ENCODE peak calls at places on chromosomes 12 and 14, in eight cellular contexts. P is T-helper 1 cell; G is non-pigmented ciliary epithelial cell; Q is stimulated activated CD8-positive, alpha-beta memory T cell treated with anti-CD3 and anti-CD28 coated beads, Interleukin-7, amount 100 ng/mL, for 1 hour; A is fibroblast of the conjunctiva; U is head of caudate nucleus; Y is fibroblast of lung; E is stimulated activated naive CD8-positive, alpha-beta T cell treated with anti-CD3 and anti-CD28 coated beads, Interleukin-15, Interleukin-2, amounts not matched to agents 100 U/mL and 50 U/mL, for 24 hours. C is an unnamed sample.

GRCh38 chr12:51521554-51522276 is 69.3 kb upstream of the SCN8A start:
- DNase-seq in U (no peak), A (no peak), Y (peak), G (no peak), P (no peak), Q (no peak), E (no peak), C (no peak)

GRCh38 chr12:121494093-121494787 is 86.6 kb downstream of the KDM2B start:
- DNase-seq in E (peak), P (peak), G (no peak), A (peak), Y (peak), U (peak), Q (peak), C (peak)

GRCh38 chr12:50677858-50678257 is 86.0 kb upstream of the ATF1 start:
- DNase-seq in Q (no peak), E (no peak), Y (peak), P (no peak), G (no peak), U (no peak), A (peak), C (no peak)

GRCh38 chr14:80223696-80224465 is 12.6 kb upstream of the DIO2 start:
- DNase-seq in P (no peak), Y (no peak), A (no peak), G (no peak), U (no peak), E (no peak), Q (no peak), C (no peak)

GRCh38 chr12:124637586-124637985 is 70.2 kb upstream of the NCOR2 start:
- DNase-seq in A (no peak), G (no peak), E (no peak), Y (no peak), U (no peak), P (no peak), Q (no peak), C (no peak)

GRCh38 chr12:28089363-28089762 is 100.9 kb upstream of the CCDC91 start:
- DNase-seq in G (no peak), A (no peak), P (no peak), U (no peak), Y (peak), E (no peak), Q (no peak), C (no peak)

GRCh38 chr12:52022841-52023181 is 16.1 kb downstream of the TAMALIN start:
- DNase-seq in U (no peak), A (no peak), P (no peak), Q (no peak), G (no peak), E (no peak), Y (no peak), C (no peak)

GRCh38 chr12:11085419-11085818 is 6.7 kb downstream of the TAS2R43 start:
- DNase-seq in Q (no peak), P (no peak), G (no peak), U (no peak), E (peak), Y (no peak), A (no peak), C (no peak)

GRCh38 chr12:56188116-56188785 is 1.0 kb downstream of the SMARCC2 start:
- DNase-seq in Q (no peak), G (no peak), Y (no peak), P (no peak), E (no peak), U (no peak), A (no peak), C (no peak)

GRCh38 chr14:20662968-20663731 is 21.2 kb upstream of the RNASE4 start:
- DNase-seq in E (peak), G (peak), Y (peak), U (no peak), P (peak), A (peak), Q (peak), C (peak)

GRCh38 chr12:1204581-1205121 is 213.6 kb downstream of the ERC1 start:
- DNase-seq in P (no peak), Q (no peak), U (no peak), A (no peak), Y (peak), E (no peak), G (no peak), C (no peak)

GRCh38 chr14:24798911-24799310 is 164.9 kb upstream of the GZMB start:
- DNase-seq in P (no peak), G (no peak), Y (no peak), Q (no peak), A (no peak), U (no peak), E (no peak), C (no peak)

GRCh38 chr12:24560867-24561266 is 388.0 kb downstream of the BCAT1 start:
- DNase-seq in A (no peak), G (no peak), Y (peak), E (no peak), Q (no peak), U (no peak), P (no peak), C (no peak)

GRCh38 chr14:21185506-21185905 is 29.6 kb upstream of the OR5AU1 start:
- DNase-seq in Q (no peak), G (no peak), A (no peak), P (no peak), U (no peak), Y (no peak), E (no peak), C (no peak)

GRCh38 chr14:41051801-41052200 is 554.9 kb upstream of the LRFN5 start:
- DNase-seq in A (no peak), U (no peak), Y (no peak), G (no peak), P (no peak), Q (no peak), E (no peak), C (no peak)

GRCh38 chr12:3304436-3305135 is 186.4 kb upstream of the PRMT8 start:
- DNase-seq in E (no peak), Q (no peak), A (no peak), U (peak), P (no peak), G (peak), Y (peak), C (no peak)

GRCh38 chr14:100307215-100308111 is 1.2 kb upstream of the SLC25A29 start:
- DNase-seq in U (no peak), Y (no peak), P (no peak), Q (no peak), G (no peak), A (no peak), E (no peak), C (no peak)

GRCh38 chr14:104957146-104958113 is 20.7 kb downstream of the AHNAK2 start:
- DNase-seq in A (no peak), Y (peak), E (no peak), G (no peak), Q (no peak), P (no peak), U (no peak), C (no peak)

GRCh38 chr14:33791971-33792370 is 158.9 kb downstream of the EGLN3 start:
- DNase-seq in Y (no peak), P (no peak), E (no peak), U (no peak), A (no peak), G (no peak), Q (no peak), C (no peak)

GRCh38 chr12:29242921-29243431 is 93.9 kb downstream of the FAR2 start:
- DNase-seq in U (no peak), E (no peak), P (no peak), Y (no peak), A (no peak), Q (no peak), G (no peak), C (no peak)

GRCh38 chr12:52193991-52194390 is 2.2 kb upstream of the KRT80 start:
- DNase-seq in A (no peak), E (no peak), Y (no peak), P (no peak), Q (no peak), U (no peak), G (no peak), C (no peak)

GRCh38 chr12:93785262-93786010 is 108.3 kb downstream of the CRADD start:
- DNase-seq in U (no peak), Q (no peak), A (peak), Y (peak), P (no peak), G (peak), E (peak), C (peak)

GRCh38 chr12:117100251-117100650 is 1.0 kb upstream of the TESC start:
- DNase-seq in P (no peak), A (no peak), Q (no peak), E (no peak), Y (peak), U (no peak), G (no peak), C (no peak)

GRCh38 chr12:12724421-12725085 is 7.4 kb downstream of the CDKN1B start:
- DNase-seq in U (no peak), A (no peak), Q (no peak), E (no peak), Y (no peak), P (no peak), G (no peak), C (no peak)

GRCh38 chr14:58633831-58634230 is 3.9 kb upstream of the DACT1 start:
- DNase-seq in U (no peak), Y (no peak), G (no peak), Q (no peak), A (no peak), E (no peak), P (no peak), C (no peak)

GRCh38 chr14:86015916-86016315 is 486.0 kb downstream of the FLRT2 start:
- DNase-seq in Y (peak), Q (no peak), A (no peak), P (no peak), U (no peak), G (no peak), E (no peak), C (no peak)

GRCh38 chr12:116166306-116166705 is 111.2 kb downstream of the MED13L start:
- DNase-seq in Q (no peak), U (no peak), Y (no peak), G (no peak), A (no peak), E (no peak), P (no peak), C (no peak)

GRCh38 chr14:102215071-102215470 is 75.4 kb downstream of the WDR20 start:
- DNase-seq in G (no peak), P (no peak), A (peak), Q (no peak), E (no peak), U (peak), Y (peak), C (no peak)

GRCh38 chr12:23472329-23472971 is 477.0 kb downstream of the SOX5 start:
- DNase-seq in E (no peak), Q (no peak), P (no peak), U (no peak), Y (no peak), G (no peak), A (no peak), C (no peak)

GRCh38 chr14:104881369-104881979 is 16.4 kb downstream of the CEP170B start:
- DNase-seq in G (no peak), Y (no peak), E (no peak), P (peak), A (no peak), U (no peak), Q (no peak), C (no peak)

GRCh38 chr12:106769078-106769477 is 5.4 kb upstream of the RIC8B start:
- DNase-seq in Y (peak), A (no peak), E (no peak), G (no peak), P (no peak), U (no peak), Q (no peak), C (no peak)

C was measured in T-helper 9 cell.